ENCODE peak calls at places on chromosomes 11 and 22, in seven cellular contexts. Q is natural killer cell, B is glutamatergic neuron, U is HCT116, T is AG10803, K is brain microvascular endothelial cell, M is fibroblast of mammary gland. J is an unnamed sample.

GRCh38 chr11:44095506-44096359 is at the start of gene EXT2:
- DNase-seq in K (peak), U (peak), B (peak), M (peak), T (peak), Q (peak), J (peak)

GRCh38 chr11:70074701-70075100 is 3.4 kb upstream of the ANO1 start:
- DNase-seq in K (no peak), T (no peak), B (no peak), Q (no peak), U (no peak), M (no peak), J (no peak)

GRCh38 chr22:27213766-27214581 is 556.6 kb downstream of the MIAT start:
- DNase-seq in M (peak), K (peak), U (no peak), T (peak), Q (no peak), B (no peak), J (no peak)

GRCh38 chr11:86869966-86870570 is 69.7 kb downstream of the PRSS23 start:
- DNase-seq in Q (peak), U (peak), M (peak), K (peak), T (peak), B (peak), J (peak)

GRCh38 chr11:78860720-78861422 is 286.2 kb upstream of the NARS2 start:
- DNase-seq in T (peak), B (no peak), K (peak), Q (no peak), U (no peak), M (peak), J (no peak)

GRCh38 chr11:131464024-131464423 is 93.6 kb downstream of the NTM start:
- DNase-seq in Q (no peak), U (no peak), T (no peak), M (no peak), B (peak), K (no peak), J (no peak)

GRCh38 chr11:102306817-102307814 is 10.2 kb upstream of the BIRC3 start:
- DNase-seq in M (no peak), Q (no peak), U (no peak), B (no peak), T (no peak), K (no peak), J (no peak)

GRCh38 chr22:22855617-22856308 is 31.9 kb upstream of the IGLL5 start:
- DNase-seq in U (no peak), K (no peak), M (peak), T (no peak), B (peak), Q (peak), J (peak)

GRCh38 chr11:72701466-72701865 is 27.2 kb upstream of the PDE2A start:
- DNase-seq in K (no peak), B (no peak), M (no peak), T (no peak), U (no peak), Q (no peak), J (no peak)

GRCh38 chr22:49462291-49462690 is 365.4 kb downstream of the BRD1 start:
- DNase-seq in K (no peak), T (no peak), Q (no peak), U (no peak), B (no peak), M (no peak), J (no peak)

GRCh38 chr11:68052137-68052873 is 13.5 kb downstream of the TCIRG1 start:
- DNase-seq in U (no peak), M (no peak), T (no peak), Q (no peak), B (no peak), K (no peak), J (no peak)

GRCh38 chr11:127106142-127106541 is 105.6 kb upstream of the KIRREL3 start:
- DNase-seq in M (no peak), K (no peak), B (peak), U (no peak), T (peak), Q (no peak), J (no peak)

GRCh38 chr11:27718853-27719574 is 18.8 kb upstream of the BDNF start:
- DNase-seq in U (no peak), K (no peak), B (peak), Q (no peak), M (no peak), T (peak), J (peak)

GRCh38 chr22:29073618-29074275 is 912 bp downstream of the KREMEN1 start:
- DNase-seq in M (peak), K (no peak), U (no peak), T (peak), B (peak), Q (no peak), J (peak)

GRCh38 chr11:131859811-131860210 is 489.4 kb downstream of the NTM start:
- DNase-seq in K (peak), Q (no peak), B (no peak), T (peak), M (peak), U (no peak), J (no peak)

GRCh38 chr11:69149646-69150045 is 6.1 kb upstream of the SMIM38 start:
- DNase-seq in B (no peak), U (no peak), M (no peak), Q (no peak), K (no peak), T (no peak), J (no peak)

DNA sequence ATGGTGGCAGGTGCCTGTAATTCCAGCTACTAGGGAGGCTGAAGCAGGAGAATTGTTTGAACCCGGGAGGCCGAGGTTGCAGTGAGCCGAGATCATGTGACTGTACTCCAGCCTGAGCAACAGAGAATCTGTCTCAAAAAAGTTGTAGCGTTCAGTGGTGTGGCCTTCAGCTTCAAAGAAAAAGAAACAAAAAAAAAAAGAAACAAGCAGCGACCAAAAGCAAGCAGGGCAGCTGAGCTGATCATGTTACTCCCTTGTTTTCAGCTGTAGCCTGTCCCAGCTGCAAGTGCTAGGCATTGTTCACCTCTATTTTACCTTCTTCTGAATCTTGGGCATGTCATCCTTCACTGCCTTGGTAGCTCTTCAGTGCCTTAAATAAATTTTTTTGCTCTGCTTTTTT is 37.1 kb downstream of the SFI1 start:
- DNase-seq in M (no peak), B (no peak), U (no peak), K (no peak), Q (no peak), T (no peak), J (no peak)
- TF ChIP-seq CTCF in M (no peak), B (no peak), U (no peak), K (no peak), Q (no peak), T (no peak), J (no peak)

DNA sequence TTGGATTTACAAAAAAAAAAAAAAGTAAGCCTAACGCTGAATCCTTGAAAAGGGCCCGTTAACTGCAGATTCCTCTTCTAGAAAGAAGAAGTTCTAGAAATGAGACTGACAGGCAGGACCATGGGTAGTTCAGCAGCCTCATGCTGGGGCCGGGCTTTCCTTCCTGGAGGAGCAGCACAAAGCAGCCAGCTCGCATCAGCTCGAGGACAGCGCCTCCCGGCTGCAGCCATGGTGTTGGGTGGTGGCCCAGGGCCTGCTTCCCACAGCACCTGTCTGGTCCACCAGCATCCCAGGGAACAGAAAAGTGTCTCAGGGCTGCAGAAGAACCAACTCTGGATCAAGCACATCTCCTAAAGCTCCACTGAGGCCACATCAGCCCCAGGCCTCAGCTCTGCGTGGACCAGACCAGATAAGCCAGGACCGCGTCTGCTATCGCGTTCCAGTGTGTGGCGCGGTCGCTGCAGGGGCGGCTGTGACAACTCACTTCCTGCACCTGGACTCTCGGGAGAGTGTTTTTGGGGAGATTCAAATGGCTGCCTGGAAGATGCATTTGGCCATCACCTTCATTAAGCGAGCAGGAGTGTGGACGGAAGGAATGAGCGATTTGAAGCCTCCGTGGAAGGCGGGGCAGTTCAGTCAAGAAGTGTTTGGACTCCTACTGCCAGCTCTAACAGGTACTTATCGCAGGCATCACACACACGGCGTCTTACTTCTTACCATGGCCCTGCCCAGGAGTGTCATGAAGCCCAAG is 53.5 kb downstream of the MYH9 start:
- DNase-seq in K (no peak), U (no peak), M (no peak), B (no peak), T (no peak), Q (no peak), J (no peak)
- TF ChIP-seq CTCF in K (peak), U (peak), M (no peak), B (no peak), T (peak), Q (no peak), J (no peak)

GRCh38 chr22:35719212-35719869 is 1.7 kb downstream of the APOL5 start:
- DNase-seq in U (no peak), M (no peak), T (no peak), Q (no peak), K (no peak), B (no peak), J (no peak)
- TF ChIP-seq CTCF in U (peak), M (peak), T (no peak), Q (no peak), K (peak), B (no peak), J (no peak)

DNA sequence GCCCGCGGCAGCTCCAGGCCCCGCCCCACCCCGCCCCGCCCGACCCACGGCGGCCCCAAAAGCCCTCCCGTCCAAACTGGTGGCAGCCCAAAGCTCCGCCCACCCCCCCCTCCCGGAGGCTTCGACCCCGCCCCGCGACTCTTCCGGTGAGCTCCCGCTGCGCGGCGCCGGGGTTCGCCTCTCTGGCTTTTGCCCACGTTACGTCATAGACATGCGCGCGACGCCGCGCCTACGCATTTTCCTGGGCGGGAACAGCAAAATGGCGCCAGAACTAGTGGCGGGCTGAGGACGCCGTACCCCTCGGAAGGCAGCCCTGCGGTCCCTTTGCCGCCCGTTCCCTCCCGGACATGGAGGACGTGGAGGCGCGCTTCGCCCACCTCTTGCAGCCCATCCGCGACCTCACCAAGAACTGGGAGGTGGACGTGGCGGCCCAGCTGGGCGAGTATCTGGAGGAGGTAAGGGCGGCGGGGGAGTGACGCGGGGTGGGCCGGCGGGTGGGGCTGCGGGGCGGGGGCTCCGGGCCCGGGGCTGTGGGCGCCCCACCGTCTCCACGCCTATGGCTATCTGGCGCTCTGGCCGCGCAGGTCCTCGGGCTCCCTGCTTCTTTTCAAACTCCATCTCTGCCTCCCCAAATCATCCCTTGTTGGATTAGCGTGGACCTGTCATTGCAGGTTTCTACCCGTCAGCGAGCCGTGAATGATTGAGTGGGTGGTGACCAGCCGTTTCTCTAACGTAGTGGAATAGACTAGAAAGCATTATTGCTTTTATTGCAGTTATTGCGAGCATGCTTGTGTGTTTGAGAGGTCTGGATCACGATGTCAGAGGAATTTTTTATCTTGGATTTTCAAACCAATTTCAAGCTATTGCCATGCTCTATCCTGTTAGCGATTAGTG is at the start of gene NCAPH2:
- DNase-seq in U (peak), K (peak), B (peak), Q (peak), M (peak), T (peak), J (peak)
- TF ChIP-seq CTCF in U (no peak), K (no peak), B (no peak), Q (no peak), M (no peak), T (no peak), J (no peak)

GRCh38 chr11:32583451-32584271 is at the start of gene EIF3M:
- DNase-seq in U (peak), M (peak), K (peak), B (peak), T (peak), Q (peak), J (peak)

GRCh38 chr11:32584921-32585320 is 1.3 kb downstream of the EIF3M start:
- DNase-seq in M (no peak), U (no peak), B (no peak), K (no peak), Q (no peak), T (no peak), J (no peak)

GRCh38 chr11:32580967-32581366 is 2.7 kb upstream of the EIF3M start:
- DNase-seq in M (peak), B (no peak), T (no peak), K (no peak), U (no peak), Q (no peak), J (no peak)

GRCh38 chr11:32581556-32581955 is 2.1 kb upstream of the EIF3M start:
- DNase-seq in K (no peak), T (no peak), B (no peak), M (no peak), U (no peak), Q (no peak), J (no peak)

DNA sequence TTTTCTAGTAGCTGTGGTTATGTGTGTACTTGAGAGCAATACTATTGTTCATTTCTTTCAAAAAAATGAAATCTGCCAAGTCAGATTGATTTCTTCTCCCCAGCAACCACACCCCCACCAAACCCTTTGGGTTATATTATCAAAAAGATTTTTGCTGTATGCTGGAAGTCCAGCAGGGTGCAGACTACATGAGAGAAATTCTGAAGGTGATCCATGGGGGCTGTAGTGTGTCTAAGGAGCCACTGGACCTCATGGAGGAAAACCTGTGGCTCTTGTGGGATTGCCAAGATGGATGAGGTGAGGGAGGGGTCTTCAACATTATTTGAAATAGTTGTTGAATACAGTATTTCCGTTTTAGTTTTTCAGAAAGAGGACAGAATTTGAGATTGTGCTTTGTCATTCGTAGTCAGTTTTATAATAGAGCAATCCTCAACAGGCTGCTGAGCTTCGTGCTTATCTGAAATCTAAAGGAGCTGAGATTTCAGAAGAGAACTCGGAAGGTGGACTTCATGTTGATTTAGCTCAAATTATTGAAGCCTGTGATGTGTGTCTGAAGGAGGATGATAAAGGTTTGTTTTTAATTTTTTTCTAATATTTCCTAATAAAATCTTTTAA is 3.1 kb downstream of the EIF3M start:
- DNase-seq in B (no peak), U (peak), Q (no peak), K (peak), T (no peak), M (peak), J (no peak)
- TF ChIP-seq CTCF in B (no peak), U (peak), Q (no peak), K (peak), T (peak), M (peak), J (peak)

J was measured in neural crest cell.